ENCODE peak calls at places on chromosome 6, in seven cellular contexts. A is activated T-helper 1 cell treated with anti-CD3 and anti-CD28 coated beads, Interleukin-12 subunit alpha, Interleukin-12 subunit beta, Interleukin-2, Interleukin-4 antibody, amounts not matched to agents 30 ng/mL and 10 ng/mL and 1 ng/mL, durations not matched to agents 14 hours and 24 hours and 36 hours; O is GDM1; Y is activated CD4-positive, alpha-beta T cell treated with anti-CD3 and anti-CD28 coated beads, Interleukin-2, amount 50 U/mL, for 1 hour; X is activated T-cell treated with anti-CD3 and anti-CD28 coated beads for 1 hour; L is AG09309; G is RWPE1. I is an unnamed sample.

GRCh38 chr6:43070028-43070632 is 6.0 kb upstream of the PTK7 start:
- DNase-seq in A (no peak), O (peak; percentile 26), Y (no peak), X (no peak), L (peak; percentile 44), G (peak; percentile 63), I (peak; percentile 76)

GRCh38 chr6:6684365-6684833 is 95.9 kb downstream of the LY86 start:
- DNase-seq in A (peak; percentile 14), O (no peak), Y (no peak), X (no peak), L (no peak), G (no peak), I (no peak)

GRCh38 chr6:108116781-108117426 is 42.4 kb upstream of the OSTM1 start:
- DNase-seq in A (no peak), O (no peak), Y (no peak), X (no peak), L (no peak), G (no peak), I (no peak)

GRCh38 chr6:13273202-13273930 is 55.0 kb downstream of the TBC1D7 start:
- DNase-seq in A (no peak), O (no peak), Y (no peak), X (no peak), L (no peak), G (no peak), I (no peak)

GRCh38 chr6:148791372-148791771 is 44.5 kb downstream of the UST start:
- DNase-seq in A (no peak), O (no peak), Y (no peak), X (no peak), L (no peak), G (no peak), I (no peak)

GRCh38 chr6:168086616-168087015 is 7.6 kb upstream of the FRMD1 start:
- DNase-seq in A (no peak), O (no peak), Y (no peak), X (no peak), L (no peak), G (no peak), I (no peak)

GRCh38 chr6:157946865-157947532 is 34.7 kb upstream of the SYNJ2 start:
- DNase-seq in A (no peak), O (peak; percentile 44), Y (no peak), X (no peak), L (no peak), G (no peak), I (peak; percentile 60)

GRCh38 chr6:81988446-81988845 is 236.0 kb upstream of the TENT5A start:
- DNase-seq in A (no peak), O (no peak), Y (no peak), X (no peak), L (no peak), G (no peak), I (no peak)

GRCh38 chr6:15662246-15663056 is at the start of gene DTNBP1:
- DNase-seq in A (peak; percentile 85), O (peak; percentile 18), Y (peak; percentile 77), X (peak; percentile 78), L (no peak), G (peak; percentile 39), I (peak; percentile 43)

GRCh38 chr6:11621119-11621518 is 83.6 kb downstream of the TMEM170B start:
- DNase-seq in A (no peak), O (no peak), Y (no peak), X (no peak), L (no peak), G (no peak), I (no peak)

GRCh38 chr6:55445648-55446204 is 118.5 kb downstream of the GFRAL start:
- DNase-seq in A (no peak), O (no peak), Y (no peak), X (no peak), L (no peak), G (peak; percentile 16), I (peak; percentile 51)

GRCh38 chr6:112879920-112880413 is 532.8 kb downstream of the RFPL4B start:
- DNase-seq in A (no peak), O (no peak), Y (no peak), X (no peak), L (no peak), G (no peak), I (no peak)

GRCh38 chr6:36968266-36968977 is 13.9 kb downstream of the PI16 start:
- DNase-seq in A (no peak), O (no peak), Y (no peak), X (no peak), L (no peak), G (peak; percentile 71), I (no peak)

GRCh38 chr6:33725891-33726673 is 14.6 kb upstream of the UQCC2 start:
- DNase-seq in A (no peak), O (no peak), Y (no peak), X (no peak), L (no peak), G (no peak), I (no peak)

GRCh38 chr6:79384845-79385244 is 150.4 kb upstream of the HMGN3 start:
- DNase-seq in A (no peak), O (no peak), Y (no peak), X (no peak), L (no peak), G (no peak), I (no peak)

GRCh38 chr6:126015869-126016268 is 29.5 kb downstream of the TRMT11 start:
- DNase-seq in A (no peak), O (no peak), Y (no peak), X (no peak), L (no peak), G (no peak), I (no peak)

GRCh38 chr6:45801471-45802289 is 214.0 kb downstream of the CLIC5 start:
- DNase-seq in A (peak; percentile 33), O (no peak), Y (no peak), X (no peak), L (no peak), G (no peak), I (no peak)

GRCh38 chr6:39684790-39685485 is 40.3 kb downstream of the KIF6 start:
- DNase-seq in A (no peak), O (no peak), Y (no peak), X (no peak), L (no peak), G (no peak), I (no peak)

I was measured in AML-193.